ENCODE peak calls at places on chromosomes 11 and 22, in four cellular contexts. T, F, J and Y are unnamed samples.

GRCh38 chr22:37141971-37142647 is 7.6 kb downstream of the IL2RB start:
- DNase-seq in T (no peak), F (no peak), J (no peak), Y (peak; percentile 68)

GRCh38 chr11:58905141-58905715 is 34.1 kb upstream of the GLYATL1 start:
- DNase-seq in T (no peak), F (no peak), J (no peak), Y (no peak)

GRCh38 chr11:128628343-128628673 is 41.0 kb upstream of the ETS1 start:
- DNase-seq in T (no peak), F (no peak), J (no peak), Y (no peak)

GRCh38 chr11:121552160-121552559 is 99.4 kb upstream of the SORL1-AS1 start:
- DNase-seq in T (no peak), F (no peak), J (no peak), Y (no peak)

GRCh38 chr11:36352919-36353318 is 56.8 kb downstream of the PRR5L start:
- DNase-seq in T (no peak), F (no peak), J (no peak), Y (no peak)

GRCh38 chr11:125976156-125976555 is 30.3 kb downstream of the VSIG10L2 start:
- DNase-seq in T (no peak), F (no peak), J (no peak), Y (no peak)

GRCh38 chr22:48182896-48183805 is 1420.7 kb downstream of the TBC1D22A start:
- DNase-seq in T (no peak), F (no peak), J (no peak), Y (no peak)

GRCh38 chr22:45284705-45285305 is at the start of gene UPK3A:
- DNase-seq in T (no peak), F (no peak), J (no peak), Y (no peak)

GRCh38 chr11:8336356-8337114 is 72.9 kb upstream of the LMO1 start:
- DNase-seq in T (no peak), F (no peak), J (no peak), Y (no peak)

GRCh38 chr11:1924646-1925372 is 5.3 kb downstream of the TNNT3 start:
- DNase-seq in T (no peak), F (no peak), J (no peak), Y (no peak)

GRCh38 chr11:63599211-63600122 is 14.8 kb downstream of the PLAAT3 start:
- DNase-seq in T (no peak), F (no peak), J (no peak), Y (peak; percentile 54)

GRCh38 chr11:63598556-63598955 is 15.7 kb downstream of the PLAAT3 start:
- DNase-seq in T (no peak), F (no peak), J (no peak), Y (no peak)

DNA sequence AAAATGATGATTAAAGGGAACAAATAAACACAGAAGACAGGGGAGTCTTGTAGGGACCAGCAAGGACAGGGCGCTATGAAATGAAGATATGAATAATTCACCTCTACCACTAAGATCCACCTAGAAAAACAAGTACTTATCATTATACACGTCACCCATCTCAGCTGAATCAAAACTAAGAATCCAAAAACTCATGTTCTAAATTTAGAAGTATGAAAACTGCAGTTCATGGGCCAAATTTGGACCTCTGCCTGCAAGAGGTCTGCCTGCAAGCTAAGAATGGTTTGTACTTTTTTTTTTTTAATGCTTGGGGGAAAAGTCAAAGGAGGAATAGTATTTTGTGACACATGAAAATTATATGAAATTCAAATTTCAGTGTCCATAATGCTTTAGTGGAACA is 11.9 kb downstream of the PLAAT3 start:
- DNase-seq in T (no peak), F (no peak), J (no peak), Y (no peak)
- TF ChIP-seq HDAC6 in T (no peak), F (no peak), J (no peak), Y (no peak)

DNA sequence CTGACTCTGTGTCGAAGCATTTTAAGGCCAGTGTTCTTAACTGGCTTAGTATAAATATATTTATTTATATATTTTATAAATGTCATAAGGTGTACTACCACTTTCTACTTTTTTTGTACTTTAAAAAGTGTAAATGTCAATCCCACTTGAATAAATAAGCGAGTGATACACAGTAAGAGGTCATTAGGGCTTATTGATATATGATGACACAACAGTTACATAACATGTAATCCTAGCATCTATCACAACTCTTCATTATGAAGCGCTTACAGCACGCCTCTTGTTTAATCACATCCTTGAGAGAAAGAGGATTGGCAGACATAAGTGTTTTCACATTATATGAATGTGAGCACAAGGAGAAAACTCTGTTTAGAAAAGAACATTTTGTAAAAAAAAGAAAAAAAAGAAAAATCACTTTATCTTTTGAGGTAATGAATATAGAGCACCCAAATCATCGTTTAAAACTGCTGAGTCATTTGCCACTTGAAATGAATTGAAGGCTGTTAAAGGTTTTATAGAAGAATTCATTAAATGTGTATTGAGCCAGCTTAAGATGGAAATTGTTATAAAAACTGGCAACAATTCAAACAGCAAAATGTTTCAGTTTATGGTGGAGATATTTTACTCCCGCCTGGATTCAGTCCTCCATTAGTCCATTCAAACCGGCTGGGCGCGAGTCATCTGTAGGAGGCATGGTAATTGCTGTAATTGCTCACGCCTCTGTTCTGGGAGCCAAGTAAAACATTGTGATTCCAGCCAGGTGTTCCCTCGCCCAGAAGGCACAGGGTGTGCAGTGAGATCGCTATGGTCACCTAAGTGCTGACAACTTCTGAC is 627.3 kb upstream of the KIRREL3 start:
- DNase-seq in T (no peak), F (no peak), J (no peak), Y (no peak)
- TF ChIP-seq HDAC6 in T (no peak), F (no peak), J (no peak), Y (no peak)

DNA sequence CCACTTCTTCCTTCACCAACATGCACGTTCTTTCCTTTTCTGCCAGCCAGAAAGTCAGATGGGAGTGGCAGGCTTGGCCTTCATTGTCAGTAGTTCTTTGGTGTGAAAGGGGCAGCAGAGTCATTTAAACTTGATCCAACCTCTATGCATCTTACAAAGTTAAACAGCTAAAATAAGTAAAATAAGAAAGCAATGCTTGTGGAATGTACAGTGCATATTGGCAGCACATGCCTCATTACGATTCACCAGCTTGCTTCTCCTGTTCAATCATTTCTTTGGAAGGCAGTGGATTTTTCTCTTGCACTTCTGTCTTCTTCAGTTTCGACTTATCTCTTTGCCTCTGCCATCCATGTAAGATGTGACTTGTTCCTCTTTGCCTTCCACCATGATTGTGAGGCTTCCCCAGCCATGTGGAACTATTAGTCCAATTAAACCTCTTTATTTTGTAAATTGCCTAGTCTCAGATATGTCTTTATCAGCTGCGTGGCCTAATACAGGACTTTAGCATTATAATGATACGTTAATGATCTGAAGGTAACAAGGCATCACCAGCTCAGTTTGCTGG is 14.8 kb downstream of the LGALS12 start:
- DNase-seq in T (no peak), F (no peak), J (no peak), Y (no peak)
- TF ChIP-seq HDAC6 in T (no peak), F (no peak), J (no peak), Y (no peak)

GRCh38 chr11:130916910-130917309 is 631 bp upstream of the SNX19 start:
- DNase-seq in T (no peak), F (no peak), J (no peak), Y (no peak)

GRCh38 chr11:130913268-130913667 is 3.0 kb downstream of the SNX19 start:
- DNase-seq in T (no peak), F (no peak), J (no peak), Y (no peak)

GRCh38 chr11:130918081-130918480 is 1.8 kb upstream of the SNX19 start:
- DNase-seq in T (no peak), F (no peak), J (no peak), Y (no peak)

GRCh38 chr11:130916238-130916855 is at the start of gene SNX19:
- DNase-seq in T (peak; percentile 61), F (no peak), J (peak; percentile 57), Y (peak; percentile 90)

GRCh38 chr11:130915556-130916237 is 582 bp downstream of the SNX19 start:
- DNase-seq in T (no peak), F (no peak), J (no peak), Y (no peak)
- TF ChIP-seq HDAC6 in T (no peak), F (no peak), J (no peak), Y (no peak)

GRCh38 chr22:39291501-39291900 is 27.9 kb downstream of the RPL3 start:
- DNase-seq in T (no peak), F (no peak), J (no peak), Y (no peak)

GRCh38 chr22:39289445-39290247 is 29.8 kb downstream of the RPL3 start:
- DNase-seq in T (no peak), F (no peak), J (no peak), Y (no peak)

GRCh38 chr22:39290724-39291161 is 28.7 kb downstream of the RPL3 start:
- DNase-seq in T (no peak), F (peak; percentile 56), J (no peak), Y (no peak)

GRCh38 chr22:39292002-39292401 is 27.4 kb downstream of the RPL3 start:
- DNase-seq in T (no peak), F (no peak), J (no peak), Y (no peak)

DNA sequence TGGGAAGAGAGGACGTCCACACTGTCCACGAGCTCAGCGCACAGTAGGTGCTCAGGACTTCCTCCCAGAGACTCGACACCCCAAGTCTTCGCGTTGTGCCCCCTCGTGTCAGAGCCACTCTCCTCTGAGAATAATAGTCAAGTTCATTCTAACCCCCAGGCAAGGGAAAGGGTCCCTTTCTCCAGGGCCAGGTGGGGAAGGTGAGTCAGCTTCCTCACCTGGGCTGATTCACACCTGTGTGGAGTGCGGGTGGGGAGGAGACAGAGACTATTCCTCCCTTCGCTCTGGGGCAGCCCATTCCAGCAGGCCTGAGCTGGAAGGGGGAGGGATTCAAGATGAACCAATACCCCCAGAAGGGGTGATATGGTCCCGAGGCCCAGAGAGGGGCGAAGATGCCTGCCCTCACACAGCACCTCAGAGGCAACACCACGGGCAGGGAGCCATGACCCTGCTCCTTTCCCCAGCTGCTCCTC is 29.1 kb downstream of the RPL3 start:
- DNase-seq in T (no peak), F (no peak), J (no peak), Y (no peak)
- TF ChIP-seq HDAC6 in T (no peak), F (no peak), J (no peak), Y (no peak)

DNA sequence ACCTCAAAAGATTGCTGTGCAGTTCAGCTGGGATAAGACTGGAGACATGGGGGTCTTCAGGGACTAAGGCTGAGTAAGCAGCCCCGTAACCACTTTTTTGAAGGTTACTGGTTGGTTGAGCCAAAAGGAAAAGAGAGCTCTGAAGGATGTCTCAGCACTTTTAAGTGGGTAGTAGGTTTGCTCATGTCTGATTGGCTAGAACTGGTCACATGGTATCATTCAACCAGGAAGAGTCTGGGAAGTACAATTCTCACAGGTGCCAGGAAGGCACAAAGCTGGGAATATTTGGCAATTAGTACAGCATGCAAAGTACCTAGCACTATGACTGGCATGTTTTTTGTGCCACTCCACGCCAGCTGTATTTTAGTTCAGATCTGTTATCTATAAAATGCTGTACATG is 58.1 kb downstream of the SNX19 start:
- DNase-seq in T (no peak), F (no peak), J (no peak), Y (peak; percentile 79)
- TF ChIP-seq HDAC6 in T (no peak), F (no peak), J (no peak), Y (no peak)